ENCODE peak calls at places on chromosome 4, in five cellular contexts. J is right lobe of liver, L is HCT116, X is fibroblast of mammary gland, W is body of pancreas. O is an unnamed sample.

GRCh38 chr4:183182873-183183725 is 84.0 kb downstream of the WWC2 start:
- DNase-seq in J (no peak), L (peak), X (peak), W (no peak), O (peak)

GRCh38 chr4:140755811-140756291 is 334 bp downstream of the TBC1D9 start:
- DNase-seq in J (peak), L (no peak), X (peak), W (peak), O (peak)

GRCh38 chr4:109816082-109816442 is 500 bp downstream of the GAR1 start:
- DNase-seq in J (no peak), L (no peak), X (no peak), W (no peak), O (no peak)

GRCh38 chr4:157057187-157057586 is 18.8 kb upstream of the GLRB start:
- DNase-seq in J (no peak), L (no peak), X (no peak), W (no peak), O (no peak)

GRCh38 chr4:7894098-7894676 is 45.5 kb downstream of the AFAP1 start:
- DNase-seq in J (no peak), L (no peak), X (no peak), W (no peak), O (no peak)

GRCh38 chr4:96093563-96093962 is 253.7 kb downstream of the PDHA2 start:
- DNase-seq in J (no peak), L (no peak), X (no peak), W (no peak), O (no peak)

GRCh38 chr4:112523764-112524505 is 8.0 kb upstream of the NEUROG2 start:
- DNase-seq in J (peak), L (peak), X (no peak), W (peak), O (peak)

GRCh38 chr4:9811796-9812195 is 30.4 kb downstream of the DRD5 start:
- DNase-seq in J (no peak), L (no peak), X (no peak), W (no peak), O (no peak)

GRCh38 chr4:47862297-47862696 is 24.4 kb upstream of the CORIN start:
- DNase-seq in J (no peak), L (no peak), X (peak), W (no peak), O (no peak)

GRCh38 chr4:20378181-20378580 is 126.5 kb downstream of the SLIT2 start:
- DNase-seq in J (no peak), L (no peak), X (no peak), W (no peak), O (no peak)

GRCh38 chr4:108117473-108118182 is 51.1 kb downstream of the LEF1 start:
- DNase-seq in J (no peak), L (no peak), X (no peak), W (peak), O (no peak)

GRCh38 chr4:156961241-156962068 is 10.1 kb downstream of the PDGFC start:
- DNase-seq in J (no peak), L (no peak), X (no peak), W (no peak), O (no peak)

GRCh38 chr4:94766856-94767255 is 9.1 kb downstream of the BMPR1B start:
- DNase-seq in J (no peak), L (no peak), X (peak), W (no peak), O (no peak)

GRCh38 chr4:126592088-126592487 is 1040.7 kb upstream of the INTU start:
- DNase-seq in J (no peak), L (no peak), X (peak), W (no peak), O (no peak)

GRCh38 chr4:105196523-105197145 is 50.0 kb downstream of the TET2 start:
- DNase-seq in J (no peak), L (peak), X (peak), W (no peak), O (no peak)

GRCh38 chr4:158033416-158033863 is 139.4 kb downstream of the GASK1B start:
- DNase-seq in J (no peak), L (no peak), X (peak), W (peak), O (no peak)

GRCh38 chr4:185695743-185696142 is 116.3 kb downstream of the SORBS2 start:
- DNase-seq in J (no peak), L (no peak), X (no peak), W (no peak), O (no peak)

GRCh38 chr4:36274158-36274557 is 7.3 kb upstream of the DTHD1 start:
- DNase-seq in J (no peak), L (no peak), X (no peak), W (no peak), O (no peak)

GRCh38 chr4:155608231-155608885 is 58.3 kb upstream of the GUCY1A1 start:
- DNase-seq in J (no peak), L (no peak), X (peak), W (no peak), O (no peak)

GRCh38 chr4:138696058-138696457 is 319.5 kb upstream of the NOCT start:
- DNase-seq in J (no peak), L (no peak), X (no peak), W (no peak), O (no peak)

GRCh38 chr4:145177906-145178538 is 2.4 kb downstream of the OTUD4 start:
- DNase-seq in J (no peak), L (no peak), X (peak), W (no peak), O (no peak)
- H3K4me3 ChIP-seq in J (peak), L (no peak), X (peak), W (no peak), O (peak)

GRCh38 chr4:77958897-77959296 is 96.3 kb downstream of the MRPL1 start:
- DNase-seq in J (no peak), L (no peak), X (no peak), W (no peak), O (no peak)

GRCh38 chr4:77959566-77960338 is 97.1 kb downstream of the MRPL1 start:
- DNase-seq in J (no peak), L (peak), X (peak), W (no peak), O (no peak)

GRCh38 chr4:77954690-77955089 is 92.1 kb downstream of the MRPL1 start:
- DNase-seq in J (no peak), L (no peak), X (no peak), W (no peak), O (no peak)

GRCh38 chr4:77960367-77960766 is 96.8 kb upstream of the FRAS1 start:
- DNase-seq in J (no peak), L (no peak), X (no peak), W (no peak), O (no peak)

DNA sequence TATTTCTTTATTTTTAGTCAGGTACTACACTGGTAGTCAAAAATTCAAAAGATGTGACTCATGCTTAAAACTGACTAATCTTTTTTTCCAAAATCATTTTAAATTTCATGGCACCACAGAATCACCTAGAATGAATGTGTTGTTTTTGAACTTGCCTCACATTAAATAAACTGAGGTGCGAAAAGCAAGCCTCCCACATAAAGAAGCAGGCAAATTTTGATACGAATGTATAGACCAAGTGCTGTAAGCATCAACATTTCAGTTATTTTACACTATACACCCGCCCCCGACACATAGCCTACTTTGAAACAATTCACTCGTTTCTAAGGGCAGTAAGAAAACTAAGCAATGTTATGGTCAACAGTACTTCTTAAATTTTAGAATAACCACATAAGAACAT is 94.3 kb downstream of the MRPL1 start:
- DNase-seq in J (no peak), L (no peak), X (no peak), W (no peak), O (no peak)
- TF ChIP-seq CTCF in J (no peak), L (no peak), X (no peak), W (no peak), O (no peak)

DNA sequence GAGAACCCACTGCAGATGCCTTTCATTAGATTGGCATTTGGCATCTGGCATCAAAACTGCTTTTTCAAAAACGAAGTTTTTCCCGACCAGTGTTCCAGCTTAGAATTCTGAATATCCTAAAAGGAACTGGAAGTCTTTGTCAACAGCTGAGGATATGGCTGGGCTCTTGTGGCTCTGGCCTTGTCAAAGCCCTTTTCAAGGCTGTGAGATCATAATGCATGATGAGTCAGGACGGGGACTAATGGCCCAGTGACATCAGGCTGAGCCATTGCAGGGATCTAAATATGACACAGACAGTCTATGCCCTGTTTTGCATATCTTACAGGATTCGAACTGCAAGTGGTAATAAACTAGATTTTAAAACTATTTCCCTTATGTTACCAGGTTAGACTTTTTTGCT is 306.4 kb downstream of the PTTG2 start:
- DNase-seq in J (no peak), L (peak), X (peak), W (no peak), O (no peak)
- H3K4me3 ChIP-seq in J (no peak), L (no peak), X (no peak), W (no peak), O (no peak)

DNA sequence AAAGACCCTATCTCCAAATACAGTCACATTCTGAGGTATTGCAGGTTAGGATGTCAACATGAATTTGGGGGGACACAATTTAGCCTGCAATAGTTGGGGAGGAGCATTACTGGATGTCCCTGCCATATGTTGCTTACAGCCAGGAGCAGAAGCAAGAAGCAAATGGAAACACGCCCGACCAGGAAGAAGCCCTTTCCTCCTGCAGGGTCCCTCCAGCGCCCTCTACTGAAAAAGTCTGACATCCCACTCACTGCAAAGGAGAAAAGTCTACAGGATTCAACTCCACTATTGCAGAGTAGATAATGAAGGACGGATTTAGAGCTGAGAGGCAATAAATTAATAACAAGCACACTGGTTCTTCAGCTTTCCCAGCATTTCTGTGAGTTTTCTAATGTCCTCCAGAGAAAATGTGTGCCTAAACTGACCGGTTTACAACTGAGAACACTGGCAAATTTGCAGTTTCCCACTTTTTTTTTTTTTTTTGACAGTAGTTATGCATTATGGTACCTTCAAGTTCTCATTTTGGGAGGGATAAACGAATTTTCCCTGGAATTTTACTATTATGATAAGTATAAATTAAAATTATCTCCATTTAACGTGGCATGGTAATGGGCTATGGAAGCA is 31.7 kb downstream of the COQ2 start:
- DNase-seq in J (no peak), L (peak), X (peak), W (peak), O (peak)
- TF ChIP-seq CTCF in J (peak), L (peak), X (peak), W (peak), O (peak)

O was measured in psoas muscle.